ENCODE peak calls at places on chromosome 14, in eight cellular contexts. X is AG09319; L is mucosa of descending colon; U is stimulated activated CD4-positive, alpha-beta T cell treated with anti-CD3 and anti-CD28 coated beads, Interleukin-1b, Interleukin-23, amount 100 ng/mL, for 4 hours; O is A549; V is T-cell; Y is GM19239; A is NCI-H1436. K is an unnamed sample.

GRCh38 chr14:45072121-45072520 is 11.8 kb upstream of the PRPF39 start:
- DNase-seq in X (no peak), L (no peak), U (no peak), O (no peak), V (no peak), Y (no peak), A (no peak), K (no peak)

GRCh38 chr14:51093371-51094281 is 1.3 kb downstream of the TRIM9 start:
- DNase-seq in X (no peak), L (peak), U (peak), O (peak), V (peak), Y (peak), A (peak), K (peak)

GRCh38 chr14:80304125-80304766 is 92.9 kb upstream of the DIO2 start:
- DNase-seq in X (peak), L (no peak), U (no peak), O (no peak), V (no peak), Y (no peak), A (no peak), K (no peak)

GRCh38 chr14:31206536-31207286 is 882 bp downstream of the HECTD1 start:
- DNase-seq in X (no peak), L (peak), U (peak), O (no peak), V (peak), Y (peak), A (no peak), K (peak)

GRCh38 chr14:50792058-50792477 is 38.9 kb downstream of the NIN start:
- DNase-seq in X (no peak), L (no peak), U (no peak), O (no peak), V (no peak), Y (no peak), A (no peak), K (peak)

GRCh38 chr14:24425704-24426103 is 3.8 kb downstream of the CBLN3 start:
- DNase-seq in X (peak), L (no peak), U (no peak), O (no peak), V (no peak), Y (no peak), A (no peak), K (no peak)

GRCh38 chr14:88866305-88866704 is 41.9 kb downstream of the TTC8 start:
- DNase-seq in X (peak), L (no peak), U (no peak), O (no peak), V (no peak), Y (no peak), A (no peak), K (no peak)

GRCh38 chr14:101601603-101602465 is 40.5 kb downstream of the DIO3 start:
- DNase-seq in X (no peak), L (no peak), U (no peak), O (no peak), V (no peak), Y (no peak), A (no peak), K (no peak)

GRCh38 chr14:70013269-70013873 is 134.2 kb downstream of the SMOC1 start:
- DNase-seq in X (no peak), L (peak), U (peak), O (peak), V (no peak), Y (peak), A (no peak), K (peak)

GRCh38 chr14:104342435-104343293 is 204.3 kb downstream of the KIF26A start:
- DNase-seq in X (no peak), L (peak), U (no peak), O (no peak), V (no peak), Y (no peak), A (no peak), K (no peak)

GRCh38 chr14:55802986-55803431 is 223.0 kb downstream of the KTN1 start:
- DNase-seq in X (no peak), L (no peak), U (no peak), O (peak), V (no peak), Y (no peak), A (no peak), K (no peak)

GRCh38 chr14:38883127-38883526 is 219.9 kb downstream of the SEC23A start:
- DNase-seq in X (no peak), L (no peak), U (no peak), O (no peak), V (no peak), Y (no peak), A (no peak), K (no peak)

GRCh38 chr14:88063807-88064206 is 58.9 kb downstream of the GPR65 start:
- DNase-seq in X (no peak), L (no peak), U (no peak), O (no peak), V (no peak), Y (no peak), A (no peak), K (no peak)

GRCh38 chr14:101708853-101709532 is 52.5 kb upstream of the PPP2R5C start:
- DNase-seq in X (no peak), L (no peak), U (no peak), O (no peak), V (no peak), Y (no peak), A (no peak), K (no peak)

GRCh38 chr14:29637406-29637805 is 290.2 kb downstream of the PRKD1 start:
- DNase-seq in X (peak), L (peak), U (no peak), O (no peak), V (no peak), Y (no peak), A (no peak), K (no peak)

GRCh38 chr14:88522393-88522792 is 32.4 kb downstream of the PTPN21 start:
- DNase-seq in X (no peak), L (no peak), U (no peak), O (no peak), V (no peak), Y (no peak), A (no peak), K (no peak)

GRCh38 chr14:64074961-64075619 is 219.1 kb downstream of the ESR2 start:
- DNase-seq in X (no peak), L (no peak), U (no peak), O (peak), V (no peak), Y (no peak), A (no peak), K (no peak)

GRCh38 chr14:50173891-50174290 is 57.5 kb downstream of the SOS2 start:
- DNase-seq in X (no peak), L (no peak), U (no peak), O (no peak), V (no peak), Y (no peak), A (no peak), K (no peak)

GRCh38 chr14:28773917-28774691 is 7.5 kb downstream of the FOXG1 start:
- DNase-seq in X (no peak), L (no peak), U (no peak), O (no peak), V (no peak), Y (no peak), A (peak), K (no peak)